ENCODE peak calls at places on chromosome 18, in ten cellular contexts. H, G, U, F, Y, X, E, A, R and L are unnamed samples.
A peak's percentile ranks its signal among the peaks of the same experiment; 100 is the strongest.

GRCh38 chr18:74873629-74874028 is 276.0 kb downstream of the ZNF407 start:
- DNase-seq in H (no peak), G (no peak), U (no peak), F (no peak), Y (no peak), X (no peak), E (no peak), A (no peak), R (no peak), L (no peak)

GRCh38 chr18:61329398-61329797 is 3.8 kb upstream of the CDH20 start:
- DNase-seq in H (no peak), G (no peak), U (no peak), F (no peak), Y (no peak), X (no peak), E (no peak), A (no peak), R (no peak), L (no peak)

GRCh38 chr18:75478996-75479870 is 51.7 kb upstream of the SMIM21 start:
- DNase-seq in H (no peak), G (peak; percentile 60), U (no peak), F (no peak), Y (peak; percentile 1), X (no peak), E (peak; percentile 78), A (no peak), R (no peak), L (peak; percentile 47)

GRCh38 chr18:67428805-67429204 is 87.7 kb downstream of the DSEL start:
- DNase-seq in H (no peak), G (no peak), U (no peak), F (no peak), Y (no peak), X (peak; percentile 39), E (peak; percentile 37), A (no peak), R (no peak), L (no peak)

GRCh38 chr18:69674292-69674877 is 273.3 kb downstream of the CD226 start:
- DNase-seq in H (no peak), G (no peak), U (no peak), F (no peak), Y (no peak), X (no peak), E (no peak), A (no peak), R (no peak), L (no peak)

GRCh38 chr18:35582899-35583558 is 1.5 kb downstream of the GALNT1 start:
- DNase-seq in H (no peak), G (peak; percentile 12), U (no peak), F (no peak), Y (peak; percentile 6), X (no peak), E (peak; percentile 39), A (no peak), R (no peak), L (no peak)

GRCh38 chr18:36012891-36013290 is 40.4 kb downstream of the RMP24 start:
- DNase-seq in H (no peak), G (no peak), U (no peak), F (no peak), Y (no peak), X (no peak), E (peak; percentile 26), A (no peak), R (no peak), L (no peak)

GRCh38 chr18:76408480-76409067 is 86.5 kb downstream of the ZNF516 start:
- DNase-seq in H (no peak), G (no peak), U (no peak), F (no peak), Y (no peak), X (no peak), E (no peak), A (no peak), R (no peak), L (no peak)

GRCh38 chr18:57970356-57971095 is 73.5 kb upstream of the NEDD4L start:
- DNase-seq in H (no peak), G (peak; percentile 8), U (no peak), F (no peak), Y (no peak), X (no peak), E (no peak), A (no peak), R (no peak), L (no peak)

GRCh38 chr18:64175432-64175831 is 26.5 kb upstream of the LINC00305 start:
- DNase-seq in H (no peak), G (no peak), U (no peak), F (no peak), Y (no peak), X (no peak), E (no peak), A (no peak), R (no peak), L (no peak)

GRCh38 chr18:77177009-77177408 is 44.4 kb upstream of the MBP start:
- DNase-seq in H (peak; percentile 39), G (no peak), U (peak; percentile 11), F (no peak), Y (no peak), X (no peak), E (no peak), A (no peak), R (no peak), L (no peak)

GRCh38 chr18:69400253-69400975 is at the start of gene DOK6:
- DNase-seq in H (peak; percentile 21), G (no peak), U (no peak), F (no peak), Y (no peak), X (peak; percentile 21), E (peak; percentile 84), A (peak; percentile 61), R (no peak), L (peak; percentile 6)

DNA sequence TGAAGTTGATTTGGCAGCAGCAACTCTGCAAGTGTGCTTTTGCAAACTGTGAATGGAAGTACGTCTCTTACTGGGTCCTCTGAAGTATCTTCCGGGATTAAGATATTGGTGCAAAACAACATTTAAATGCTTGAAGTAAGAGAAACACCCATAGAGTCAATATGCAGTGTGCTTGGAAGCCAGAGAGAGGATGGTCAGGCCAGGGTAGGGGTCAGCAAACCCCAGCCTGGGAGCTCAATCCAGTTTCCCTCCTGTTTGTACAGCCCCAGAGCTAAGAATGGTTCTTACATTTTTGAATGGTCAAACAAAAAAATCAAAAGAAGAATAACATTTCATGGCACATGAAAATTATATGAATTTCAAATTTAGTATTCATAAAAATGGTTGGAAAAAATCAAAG is 13.5 kb downstream of the CCDC68 start:
- DNase-seq in H (no peak), G (peak; percentile 11), U (no peak), F (no peak), Y (no peak), X (no peak), E (peak; percentile 42), A (no peak), R (no peak), L (no peak)
- H3K4me3 ChIP-seq in H (no peak overlapping the region), G (peak overlapping the region; percentile 69), U (peak overlapping the region; percentile 60), F (peak overlapping the region; percentile 70), Y (no peak overlapping the region), X (no peak overlapping the region), E (peak overlapping the region; percentile 41), A (no peak overlapping the region), R (peak overlapping the region; percentile 33), L (no peak overlapping the region)

DNA sequence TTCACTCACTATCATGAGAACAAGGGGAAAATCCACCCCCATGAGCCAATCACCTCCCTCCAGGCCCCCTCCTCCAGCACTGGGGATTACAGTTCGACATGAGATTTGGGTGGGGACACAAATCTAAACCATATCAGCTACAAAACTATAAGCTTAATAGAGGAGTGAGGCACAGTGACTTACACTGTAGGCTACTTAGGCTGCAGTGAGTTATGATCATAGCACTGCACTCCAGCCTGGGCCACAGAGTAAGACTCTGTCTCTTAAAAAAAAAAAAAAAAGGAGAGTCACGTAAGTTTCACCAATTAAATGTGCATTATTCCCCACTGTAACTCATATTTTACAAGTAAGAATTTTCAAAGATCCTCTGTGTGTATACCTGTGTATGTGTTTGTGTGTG is 26.2 kb upstream of the COLEC12 start:
- DNase-seq in H (no peak), G (no peak), U (no peak), F (no peak), Y (no peak), X (no peak), E (peak; percentile 21), A (no peak), R (no peak), L (no peak)
- H3K4me3 ChIP-seq in H (no peak overlapping the region), G (no peak overlapping the region), U (no peak overlapping the region), F (no peak overlapping the region), Y (no peak overlapping the region), X (no peak overlapping the region), E (no peak overlapping the region), A (no peak overlapping the region), R (no peak overlapping the region), L (no peak overlapping the region)

GRCh38 chr18:22465859-22466602 is 48.3 kb upstream of the CTAGE1 start:
- DNase-seq in H (peak; percentile 82), G (peak; percentile 5), U (peak; percentile 86), F (peak; percentile 57), Y (peak; percentile 80), X (peak; percentile 86), E (peak; percentile 93), A (peak; percentile 65), R (peak; percentile 54), L (peak; percentile 78)
- H3K4me3 ChIP-seq in H (no peak overlapping the region), G (no peak overlapping the region), U (no peak overlapping the region), F (no peak overlapping the region), Y (no peak overlapping the region), X (no peak overlapping the region), E (peak overlapping the region; percentile 0), A (no peak overlapping the region), R (no peak overlapping the region), L (no peak overlapping the region)

GRCh38 chr18:4636957-4637356 is 181.8 kb upstream of the DLGAP1 start:
- DNase-seq in H (no peak), G (no peak), U (no peak), F (no peak), Y (no peak), X (no peak), E (no peak), A (no peak), R (no peak), L (no peak)

GRCh38 chr18:4640349-4641012 is 185.4 kb upstream of the DLGAP1 start:
- DNase-seq in H (no peak), G (no peak), U (no peak), F (no peak), Y (no peak), X (no peak), E (no peak), A (no peak), R (no peak), L (no peak)

GRCh38 chr18:4639628-4640310 is 184.7 kb upstream of the DLGAP1 start:
- DNase-seq in H (no peak), G (no peak), U (no peak), F (no peak), Y (no peak), X (no peak), E (no peak), A (no peak), R (no peak), L (no peak)

GRCh38 chr18:4641969-4642368 is 186.9 kb upstream of the DLGAP1 start:
- DNase-seq in H (no peak), G (no peak), U (no peak), F (no peak), Y (no peak), X (no peak), E (no peak), A (no peak), R (no peak), L (no peak)

DNA sequence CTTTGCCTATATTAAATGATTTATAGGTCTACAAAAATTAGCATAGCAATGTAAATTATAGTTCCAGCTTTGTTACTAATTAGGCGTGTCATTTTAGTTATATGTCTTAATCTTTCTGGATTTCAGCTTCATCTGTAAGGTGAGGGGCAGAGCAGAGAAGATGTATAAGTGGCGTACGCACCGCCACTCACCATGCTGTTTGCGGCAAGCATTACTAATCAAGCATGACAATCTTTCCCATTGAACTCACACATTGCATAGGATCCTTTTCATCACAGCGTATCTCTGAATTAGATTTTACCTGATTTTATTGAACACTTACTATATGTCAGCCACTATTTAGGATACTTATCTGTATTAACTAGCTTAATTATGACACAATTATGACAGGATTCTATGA is 183.6 kb upstream of the DLGAP1 start:
- DNase-seq in H (no peak), G (no peak), U (no peak), F (no peak), Y (no peak), X (no peak), E (no peak), A (no peak), R (no peak), L (no peak)
- H3K4me3 ChIP-seq in H (no peak overlapping the region), G (no peak overlapping the region), U (no peak overlapping the region), F (no peak overlapping the region), Y (no peak overlapping the region), X (no peak overlapping the region), E (no peak overlapping the region), A (no peak overlapping the region), R (no peak overlapping the region), L (no peak overlapping the region)